ENCODE peak calls at places on chromosomes 5 and 9, in five cellular contexts. S is A549, U is HCT116, E is testis, C is IMR-90. V is an unnamed sample.

GRCh38 chr5:77635617-77636422 is 2.7 kb downstream of the OTP start:
- DNase-seq in S (no peak), U (no peak), E (no peak), C (no peak), V (no peak)

GRCh38 chr5:68068204-68068603 is 147.4 kb upstream of the PIK3R1 start:
- DNase-seq in C (peak), U (no peak), S (no peak), E (no peak), V (no peak)

GRCh38 chr9:81621785-81622243 is 67.5 kb downstream of the TLE1 start:
- DNase-seq in S (no peak), U (no peak), E (no peak), C (no peak), V (no peak)

GRCh38 chr5:74017112-74017511 is 391.1 kb downstream of the ARHGEF28 start:
- DNase-seq in S (no peak), C (no peak), U (peak), E (no peak), V (no peak)

GRCh38 chr5:55220433-55221185 is 6.5 kb downstream of the MCIDAS start:
- DNase-seq in E (peak), C (no peak), U (no peak), S (no peak), V (peak)

GRCh38 chr5:131581710-131582109 is 53.3 kb downstream of the RAPGEF6 start:
- DNase-seq in S (no peak), E (peak), C (no peak), U (no peak), V (no peak)

GRCh38 chr5:113663879-113664278 is 150.4 kb downstream of the YTHDC2 start:
- DNase-seq in E (peak), S (peak), C (peak), U (peak), V (peak)

GRCh38 chr5:57117601-57118000 is 56.3 kb upstream of the GPBP1 start:
- DNase-seq in E (no peak), C (no peak), S (no peak), U (no peak), V (no peak)

GRCh38 chr9:20593551-20593950 is 28.7 kb downstream of the MLLT3 start:
- DNase-seq in S (no peak), E (no peak), C (peak), U (no peak), V (no peak)

GRCh38 chr9:127096208-127096607 is 26.2 kb downstream of the ANGPTL2 start:
- DNase-seq in U (no peak), E (no peak), C (no peak), S (no peak), V (no peak)

GRCh38 chr5:571791-572190 is 40.3 kb upstream of the CEP72 start:
- DNase-seq in C (no peak), S (no peak), U (no peak), E (no peak), V (no peak)

GRCh38 chr5:88889165-88890069 is 6.4 kb upstream of the MEF2C start:
- DNase-seq in C (peak), U (no peak), S (no peak), E (peak), V (peak)

GRCh38 chr9:5286262-5286661 is 18.3 kb downstream of the RLN2 start:
- DNase-seq in C (no peak), E (no peak), S (no peak), U (no peak), V (no peak)

GRCh38 chr5:115096034-115096769 is 73.5 kb downstream of the TRIM36 start:
- DNase-seq in E (no peak), C (no peak), S (no peak), U (no peak), V (no peak)

GRCh38 chr9:95696701-95697100 is 178.8 kb upstream of the ERCC6L2 start:
- DNase-seq in S (no peak), C (no peak), U (no peak), E (no peak), V (no peak)

GRCh38 chr9:127589955-127590370 is 22.1 kb upstream of the STXBP1 start:
- DNase-seq in E (peak), S (peak), C (peak), U (no peak), V (peak)

GRCh38 chr5:56669534-56670483 is 145.5 kb upstream of the MAP3K1 start:
- DNase-seq in C (peak), E (no peak), U (no peak), S (no peak), V (peak)

GRCh38 chr5:116766470-116766947 is 191.9 kb upstream of the SEMA6A start:
- DNase-seq in E (no peak), S (peak), C (no peak), U (peak), V (no peak)

GRCh38 chr9:88498880-88499279 is 36.1 kb upstream of the NXNL2 start:
- DNase-seq in U (no peak), E (no peak), S (no peak), C (no peak), V (peak)

GRCh38 chr5:81898403-81898802 is 73.4 kb upstream of the ATG10 start:
- DNase-seq in E (no peak), C (no peak), U (no peak), S (no peak), V (no peak)

GRCh38 chr9:37025381-37026084 is 8.5 kb downstream of the PAX5 start:
- DNase-seq in E (no peak), C (no peak), S (no peak), U (no peak), V (no peak)

GRCh38 chr9:13589044-13589737 is 309.7 kb upstream of the MPDZ start:
- DNase-seq in U (no peak), E (no peak), C (no peak), S (no peak), V (no peak)

GRCh38 chr5:97106183-97106582 is 36.2 kb downstream of the LIX1 start:
- DNase-seq in U (no peak), S (no peak), E (no peak), C (no peak), V (no peak)

GRCh38 chr5:156328176-156328575 is 1.2 kb downstream of the SGCD start:
- DNase-seq in S (no peak), E (no peak), C (peak), U (no peak), V (no peak)

GRCh38 chr9:76704601-76705204 is 59.5 kb upstream of the PCA3 start:
- DNase-seq in E (no peak), C (peak), U (peak), S (peak), V (no peak)

GRCh38 chr5:106331415-106331814 is 1339.3 kb downstream of the EFNA5 start:
- DNase-seq in E (no peak), S (no peak), U (no peak), C (peak), V (no peak)

GRCh38 chr9:92538541-92538940 is 2.8 kb upstream of the ECM2 start:
- DNase-seq in U (no peak), E (no peak), C (peak), S (no peak), V (no peak)

GRCh38 chr9:136947955-136948510 is 3.0 kb downstream of the C8G start:
- DNase-seq in C (peak), U (peak), E (peak), S (peak), V (peak)

GRCh38 chr9:107760469-107761242 is 271.1 kb upstream of the KLF4 start:
- DNase-seq in C (no peak), U (no peak), S (no peak), E (peak), V (no peak)

GRCh38 chr5:149015126-149015525 is 47.7 kb downstream of the SH3TC2 start:
- DNase-seq in C (no peak), S (no peak), U (no peak), E (no peak), V (no peak)

GRCh38 chr9:127779136-127779981 is 893 bp upstream of the SH2D3C start:
- DNase-seq in U (no peak), E (no peak), C (no peak), S (no peak), V (no peak)

GRCh38 chr5:29229461-29229860 is 1964.0 kb upstream of the CDH6 start:
- DNase-seq in S (no peak), C (no peak), U (no peak), E (no peak), V (no peak)

GRCh38 chr9:129166962-129167557 is 11.0 kb downstream of the IER5L start:
- DNase-seq in S (peak), C (peak), E (peak), U (peak), V (peak)

GRCh38 chr9:89680547-89681467 is 76.0 kb downstream of the GADD45G start:
- DNase-seq in C (no peak), U (no peak), E (no peak), S (no peak), V (no peak)

GRCh38 chr9:39588056-39588814 is 232.8 kb downstream of the SPATA31A1 start:
- DNase-seq in U (no peak), C (no peak), E (peak), S (peak), V (no peak)

GRCh38 chr5:91591076-91591475 is 208.0 kb upstream of the ARRDC3 start:
- DNase-seq in U (peak), E (no peak), S (peak), C (no peak), V (no peak)

GRCh38 chr5:109485030-109485429 is 75.3 kb upstream of the PJA2 start:
- DNase-seq in C (no peak), E (peak), S (no peak), U (no peak), V (peak)

GRCh38 chr5:9335754-9336495 is 209.9 kb downstream of the SEMA5A start:
- DNase-seq in C (no peak), E (no peak), U (no peak), S (no peak), V (no peak)

GRCh38 chr5:172502969-172503368 is 48.6 kb upstream of the SH3PXD2B start:
- DNase-seq in U (no peak), S (peak), C (no peak), E (peak), V (no peak)

GRCh38 chr5:40991981-40992559 is 79.1 kb downstream of the MROH2B start:
- DNase-seq in U (no peak), S (no peak), E (no peak), C (no peak), V (no peak)
- H3K4me3 ChIP-seq in U (no peak), S (no peak), E (no peak), C (no peak), V (no peak)

DNA sequence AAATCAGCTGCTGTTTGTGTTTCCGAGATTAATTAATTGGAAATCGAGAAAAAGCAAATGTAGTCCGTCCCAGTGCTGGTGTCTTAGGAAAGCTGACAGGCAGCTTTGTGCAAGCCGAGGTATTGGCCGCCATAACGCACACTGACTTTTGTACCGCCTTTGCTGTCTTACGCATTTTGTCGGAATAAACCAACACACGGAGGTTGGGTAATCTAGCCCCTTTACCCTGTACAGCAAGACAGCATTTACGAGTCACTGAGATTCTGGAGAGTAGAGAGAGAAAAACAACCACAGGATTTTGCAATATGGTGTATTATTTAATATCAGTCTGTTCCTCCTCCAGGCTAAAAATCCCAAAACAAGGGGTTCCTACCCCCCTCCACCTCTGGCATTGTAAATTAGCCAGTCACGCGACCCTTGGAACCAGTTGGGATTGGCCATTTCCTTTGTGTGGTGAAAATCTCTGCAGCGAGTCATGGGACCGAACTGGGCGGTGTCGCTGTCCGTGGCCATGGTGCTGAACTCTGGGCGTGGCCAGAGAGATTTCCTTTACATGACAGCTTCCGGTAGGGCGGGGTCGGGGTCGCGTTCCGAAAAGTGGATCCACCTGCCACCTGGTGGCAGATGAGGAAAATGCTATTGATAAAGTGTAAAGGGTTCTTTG is 10.3 kb upstream of the PCDHB1 start:
- DNase-seq in E (peak), U (peak), S (peak), C (peak), V (peak)
- TF ChIP-seq POLR2A in E (peak), U (no peak), S (peak), C (no peak), V (peak)

GRCh38 chr5:1644810-1645571 is 121.2 kb upstream of the LPCAT1 start:
- DNase-seq in U (peak), C (peak), E (peak), S (peak), V (peak)
- H3K4me3 ChIP-seq in U (no peak), C (no peak), E (peak), S (peak), V (no peak)

GRCh38 chr5:78908173-78908901 is 76.8 kb downstream of the ARSB start:
- DNase-seq in C (peak), U (no peak), S (no peak), E (peak), V (peak)
- TF ChIP-seq POLR2A in C (no peak), U (no peak), S (no peak), E (no peak), V (no peak)